ENCODE peak calls at places on chromosomes 16 and 17, in four cellular contexts. R is tibial artery, C is H1, W is kidney. H is an unnamed sample.

GRCh38 chr16:2482181-2483107 is 7.5 kb downstream of the TBC1D24 start:
- DNase-seq in R (no peak), C (no peak), W (peak), H (no peak)

GRCh38 chr17:78412403-78412802 is 34.0 kb downstream of the PGS1 start:
- DNase-seq in R (no peak), C (no peak), W (peak), H (no peak)

GRCh38 chr17:55533611-55534010 is 22.4 kb upstream of the SMIM36 start:
- DNase-seq in R (no peak), C (no peak), W (no peak), H (no peak)

GRCh38 chr16:86510465-86511261 is at the start of gene FOXF1:
- DNase-seq in R (no peak), C (no peak), W (peak), H (no peak)

GRCh38 chr16:916400-916799 is 54.4 kb downstream of the LMF1 start:
- DNase-seq in R (no peak), C (no peak), W (peak), H (no peak)

GRCh38 chr17:72565006-72565405 is 444.2 kb downstream of the SOX9 start:
- DNase-seq in R (no peak), C (no peak), W (no peak), H (no peak)

GRCh38 chr17:37273419-37274051 is 102.2 kb upstream of the C17orf78 start:
- DNase-seq in R (no peak), C (no peak), W (no peak), H (peak)

GRCh38 chr16:30660424-30661251 is 2.4 kb downstream of the FBRS start:
- DNase-seq in R (no peak), C (no peak), W (peak), H (no peak)

GRCh38 chr16:54177857-54178490 is 108.6 kb downstream of the IRX3 start:
- DNase-seq in R (no peak), C (no peak), W (no peak), H (no peak)

GRCh38 chr17:60712675-60713074 is 35.0 kb downstream of the BCAS3 start:
- DNase-seq in R (no peak), C (no peak), W (no peak), H (no peak)

GRCh38 chr17:71482625-71483024 is 638.2 kb upstream of the SOX9 start:
- DNase-seq in R (no peak), C (no peak), W (no peak), H (no peak)

GRCh38 chr17:67575325-67575724 is 142.4 kb upstream of the NOL11 start:
- DNase-seq in R (no peak), C (no peak), W (peak), H (no peak)

GRCh38 chr16:56643080-56643778 is 4.8 kb downstream of the MT1A start:
- DNase-seq in R (peak), C (no peak), W (peak), H (no peak)

GRCh38 chr17:75010683-75011406 is 1.6 kb upstream of the MRPL58 start:
- DNase-seq in R (no peak), C (no peak), W (peak), H (peak)

GRCh38 chr17:65627108-65627507 is 65.7 kb upstream of the AXIN2 start:
- DNase-seq in R (no peak), C (no peak), W (no peak), H (no peak)

GRCh38 chr16:27209591-27209990 is 6.3 kb downstream of the KDM8 start:
- DNase-seq in R (no peak), C (no peak), W (no peak), H (no peak)

GRCh38 chr16:1135459-1135825 is 17.5 kb upstream of the CACNA1H start:
- DNase-seq in R (no peak), C (no peak), W (no peak), H (no peak)

GRCh38 chr17:28949185-28950016 is 1.9 kb downstream of the PHF12 start:
- DNase-seq in R (peak), C (no peak), W (peak), H (peak)

GRCh38 chr16:912684-913613 is 57.8 kb downstream of the LMF1 start:
- DNase-seq in R (no peak), C (no peak), W (no peak), H (no peak)

GRCh38 chr16:87199901-87200300 is 117.3 kb downstream of the C16orf95 start:
- DNase-seq in R (peak), C (no peak), W (no peak), H (no peak)

GRCh38 chr16:84532299-84532724 is 27.9 kb upstream of the MEAK7 start:
- DNase-seq in R (peak), C (peak), W (peak), H (peak)

GRCh38 chr17:78040561-78041400 is 82.3 kb downstream of the TNRC6C start:
- DNase-seq in R (peak), C (no peak), W (peak), H (peak)

GRCh38 chr17:48025904-48026502 is 11.6 kb downstream of the COPZ2 start:
- DNase-seq in R (peak), C (no peak), W (no peak), H (no peak)

GRCh38 chr17:9226794-9227135 is 205.5 kb downstream of the NTN1 start:
- DNase-seq in R (no peak), C (no peak), W (peak), H (no peak)

GRCh38 chr17:70242781-70243437 is 73.6 kb downstream of the KCNJ2 start:
- DNase-seq in R (no peak), C (no peak), W (no peak), H (no peak)

GRCh38 chr16:49854227-49855203 is 1.4 kb downstream of the ZNF423 start:
- DNase-seq in R (peak), C (no peak), W (peak), H (no peak)

GRCh38 chr17:49482144-49482817 is 12.8 kb upstream of the NGFR start:
- DNase-seq in R (no peak), C (no peak), W (peak), H (no peak)

GRCh38 chr17:3892095-3892998 is 506 bp downstream of the CAMKK1 start:
- DNase-seq in R (peak), C (no peak), W (peak), H (peak)

GRCh38 chr16:27314161-27314723 is 468 bp downstream of the IL4R start:
- DNase-seq in R (peak), C (no peak), W (peak), H (peak)

GRCh38 chr16:85809645-85810044 is 10.2 kb downstream of the COX4I1 start:
- DNase-seq in R (peak), C (no peak), W (peak), H (no peak)

GRCh38 chr17:65594585-65594940 is 33.1 kb upstream of the AXIN2 start:
- DNase-seq in R (no peak), C (no peak), W (no peak), H (no peak)

GRCh38 chr17:1058423-1059130 is 61.6 kb downstream of the TIMM22 start:
- DNase-seq in R (no peak), C (no peak), W (peak), H (peak)
- TF ChIP-seq CTCF in R (peak), C (peak), W (peak), H (peak)

GRCh38 chr17:79837888-79838540 is 1.2 kb downstream of the CBX4 start:
- DNase-seq in R (no peak), C (no peak), W (no peak), H (no peak)

GRCh38 chr17:79840989-79841286 is 1.7 kb upstream of the CBX4 start:
- DNase-seq in R (no peak), C (no peak), W (no peak), H (no peak)

GRCh38 chr17:79838541-79839274 is 532 bp downstream of the CBX4 start:
- DNase-seq in R (peak), C (no peak), W (peak), H (no peak)

GRCh38 chr17:79840204-79840988 is 1.2 kb upstream of the CBX4 start:
- DNase-seq in R (peak), C (no peak), W (peak), H (no peak)

GRCh38 chr17:79839363-79840203 is at the start of gene CBX4:
- DNase-seq in R (peak), C (no peak), W (peak), H (peak)
- H3K27ac ChIP-seq in R (peak), C (no peak), W (peak), H (peak)

DNA sequence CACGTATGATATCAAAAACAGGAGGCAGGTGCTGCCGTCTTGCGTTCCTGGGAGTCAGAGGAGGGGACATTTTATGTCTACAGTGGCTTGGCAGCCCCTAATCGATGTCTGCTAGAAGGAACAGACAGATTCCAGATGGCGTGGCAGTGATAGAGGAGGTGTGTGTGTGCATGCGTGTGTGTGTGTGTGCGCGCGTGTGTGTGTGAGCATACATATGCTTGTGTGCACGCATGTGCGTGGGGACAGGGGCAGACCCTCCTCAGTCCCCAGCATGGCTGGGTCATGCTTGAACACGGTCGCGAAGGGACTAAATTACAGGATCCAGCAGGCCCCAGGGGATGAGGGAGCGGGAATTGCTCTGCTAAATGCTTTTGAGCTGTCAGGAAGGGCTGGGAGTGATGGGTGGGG is 44.6 kb downstream of the SREBF1 start:
- DNase-seq in R (no peak), C (no peak), W (no peak), H (no peak)
- TF ChIP-seq CTCF in R (no peak), C (no peak), W (no peak), H (no peak)

GRCh38 chr16:89070590-89070989 is 23.1 kb upstream of the ACSF3 start:
- DNase-seq in R (no peak), C (no peak), W (no peak), H (no peak)

GRCh38 chr16:89069920-89070319 is 23.7 kb upstream of the ACSF3 start:
- DNase-seq in R (no peak), C (no peak), W (no peak), H (no peak)

GRCh38 chr16:89071686-89072182 is 21.9 kb upstream of the ACSF3 start:
- DNase-seq in R (no peak), C (no peak), W (no peak), H (no peak)

GRCh38 chr16:89073346-89074221 is 20.1 kb upstream of the ACSF3 start:
- DNase-seq in R (no peak), C (no peak), W (no peak), H (no peak)

GRCh38 chr16:89072216-89073130 is 21.2 kb upstream of the ACSF3 start:
- DNase-seq in R (no peak), C (no peak), W (no peak), H (no peak)
- H3K27ac ChIP-seq in R (no peak), C (no peak), W (no peak), H (no peak)

GRCh38 chr16:74064120-74064735 is 232.4 kb upstream of the PSMD7 start:
- DNase-seq in R (no peak), C (no peak), W (no peak), H (no peak)
- TF ChIP-seq CTCF in R (no peak), C (no peak), W (no peak), H (no peak)

DNA sequence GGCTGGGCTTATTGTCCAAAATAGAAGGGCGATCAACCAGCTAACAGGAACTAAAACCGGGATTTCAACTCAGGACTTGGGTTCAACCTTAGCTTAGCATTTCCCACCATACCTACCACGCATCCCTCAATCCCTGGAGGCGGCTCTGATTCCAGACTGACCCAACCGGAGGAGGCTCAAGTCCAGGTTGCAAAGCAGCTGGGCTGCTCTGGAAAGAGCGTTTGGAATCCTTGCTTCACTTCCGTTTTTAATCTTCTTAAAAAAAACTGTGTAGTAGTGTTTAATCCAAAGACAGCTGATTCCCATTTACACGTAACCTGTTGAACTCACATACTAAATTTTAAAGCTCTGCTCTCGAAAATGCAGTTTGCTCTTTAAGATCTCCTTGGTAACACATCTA is 50.0 kb downstream of the NXN start:
- DNase-seq in R (no peak), C (no peak), W (peak), H (no peak)
- H3K27ac ChIP-seq in R (no peak), C (no peak), W (no peak), H (peak)

GRCh38 chr17:17987187-17987896 is 14.7 kb downstream of the DRC3 start:
- DNase-seq in R (no peak), C (no peak), W (no peak), H (no peak)

GRCh38 chr17:17985153-17985552 is 12.5 kb downstream of the DRC3 start:
- DNase-seq in R (no peak), C (no peak), W (no peak), H (no peak)

GRCh38 chr17:17983376-17983775 is 10.7 kb downstream of the DRC3 start:
- DNase-seq in R (no peak), C (no peak), W (no peak), H (no peak)

GRCh38 chr17:17983776-17984175 is 11.1 kb downstream of the DRC3 start:
- DNase-seq in R (no peak), C (no peak), W (no peak), H (no peak)

GRCh38 chr17:17985555-17985954 is 12.9 kb downstream of the DRC3 start:
- DNase-seq in R (no peak), C (no peak), W (no peak), H (no peak)
- TF ChIP-seq CTCF in R (no peak), C (peak), W (no peak), H (no peak)